ENCODE peak calls at places on chromosomes 1 and 21, in eight cellular contexts. X is psoas muscle, W is astrocyte of the cerebellum, K is HL-60, T is mucosa of descending colon, F is neuronal stem cell, S is lower lobe of right lung, L is GM12864. P is an unnamed sample.

GRCh38 chr1:155308493-155309422 is at the start of gene FDPS:
- DNase-seq in K (peak; percentile 100), F (peak; percentile 95), S (peak; percentile 99), W (peak; percentile 97), L (peak; percentile 98), T (peak; percentile 100), X (peak; percentile 99), P (peak; percentile 99)

GRCh38 chr1:183807549-183808168 is 2.7 kb downstream of the RGL1 start:
- DNase-seq in L (peak; percentile 50), W (peak; percentile 63), K (no peak), S (no peak), T (peak; percentile 49), X (no peak), F (no peak), P (peak; percentile 53)

GRCh38 chr1:156657161-156657970 is 15.4 kb downstream of the BCAN start:
- DNase-seq in K (peak; percentile 28), S (peak; percentile 81), T (peak; percentile 76), W (no peak), X (peak; percentile 89), L (no peak), F (no peak), P (peak; percentile 77)

GRCh38 chr1:182143825-182144661 is 82.5 kb upstream of the ZNF648 start:
- DNase-seq in W (peak; percentile 24), S (peak; percentile 81), F (peak; percentile 38), X (peak; percentile 92), L (no peak), T (peak; percentile 78), K (peak; percentile 85), P (no peak)

GRCh38 chr1:64171797-64172281 is 31.6 kb upstream of the UBE2U start:
- DNase-seq in S (no peak), F (no peak), W (no peak), X (no peak), L (peak; percentile 24), K (peak; percentile 87), T (no peak), P (peak; percentile 24)

GRCh38 chr1:201500670-201501120 is 6.2 kb downstream of the CSRP1 start:
- DNase-seq in F (no peak), K (no peak), X (no peak), W (no peak), S (no peak), T (no peak), L (no peak), P (no peak)

GRCh38 chr1:230424440-230425251 is 1.5 kb downstream of the PGBD5 start:
- DNase-seq in T (peak; percentile 41), K (peak; percentile 84), S (no peak), F (no peak), X (no peak), L (no peak), W (no peak), P (no peak)

GRCh38 chr1:232620356-232620841 is 9.5 kb downstream of the SIPA1L2 start:
- DNase-seq in K (peak; percentile 74), L (no peak), S (no peak), X (no peak), W (peak; percentile 51), T (no peak), F (no peak), P (no peak)

GRCh38 chr1:93907718-93908117 is 1.5 kb downstream of the GCLM start:
- DNase-seq in W (peak; percentile 62), K (no peak), L (no peak), S (no peak), X (no peak), F (no peak), T (no peak), P (no peak)

GRCh38 chr1:210633636-210634035 is 304.9 kb downstream of the HHAT start:
- DNase-seq in S (no peak), K (no peak), W (no peak), T (no peak), F (no peak), L (no peak), X (no peak), P (no peak)

GRCh38 chr1:40948741-40949528 is 30.6 kb upstream of the CTPS1 start:
- DNase-seq in T (no peak), F (peak; percentile 27), S (no peak), K (peak; percentile 75), W (no peak), L (no peak), X (no peak), P (peak; percentile 12)

GRCh38 chr1:31954607-31955283 is 16.6 kb upstream of the PTP4A2 start:
- DNase-seq in S (peak; percentile 89), F (no peak), X (peak; percentile 93), L (no peak), W (peak; percentile 89), T (peak; percentile 83), K (peak; percentile 89), P (peak; percentile 47)

GRCh38 chr1:27026621-27027574 is 14.2 kb upstream of the TENT5B start:
- DNase-seq in T (no peak), X (peak; percentile 53), K (no peak), W (peak; percentile 79), S (peak; percentile 79), L (no peak), F (no peak), P (no peak)

GRCh38 chr21:18411565-18411964 is 8.0 kb upstream of the TMPRSS15 start:
- DNase-seq in K (no peak), X (no peak), L (no peak), W (no peak), S (no peak), F (peak; percentile 2), T (no peak), P (no peak)

GRCh38 chr1:181033128-181033798 is 520 bp upstream of the MR1 start:
- DNase-seq in K (peak; percentile 73), W (no peak), L (no peak), F (no peak), T (no peak), X (no peak), S (peak; percentile 57), P (peak; percentile 64)

GRCh38 chr1:110493059-110493458 is 25.9 kb downstream of the KCNA10 start:
- DNase-seq in F (no peak), L (no peak), T (no peak), X (no peak), W (no peak), S (no peak), K (no peak), P (no peak)

GRCh38 chr1:156624814-156625435 is 5.7 kb downstream of the HAPLN2 start:
- DNase-seq in K (no peak), L (no peak), T (no peak), F (no peak), X (no peak), W (no peak), S (no peak), P (no peak)

GRCh38 chr1:175129182-175129581 is 61.5 kb downstream of the TNN start:
- DNase-seq in L (no peak), W (no peak), K (no peak), F (no peak), S (no peak), X (no peak), T (no peak), P (no peak)

GRCh38 chr1:52631759-52632331 is 1.1 kb upstream of the SHISAL2A start:
- DNase-seq in X (no peak), L (no peak), S (no peak), T (no peak), F (no peak), K (peak; percentile 17), W (no peak), P (no peak)

GRCh38 chr1:112902221-112902620 is 53.8 kb downstream of the SLC16A1 start:
- DNase-seq in F (no peak), W (no peak), T (no peak), L (no peak), X (no peak), K (no peak), S (no peak), P (no peak)

GRCh38 chr1:90616395-90616794 is 100.7 kb downstream of the BARHL2 start:
- DNase-seq in T (no peak), K (no peak), S (no peak), L (no peak), W (no peak), F (no peak), X (no peak), P (no peak)

GRCh38 chr21:39336457-39337008 is 12.4 kb downstream of the HMGN1 start:
- DNase-seq in X (no peak), L (no peak), W (no peak), K (no peak), T (no peak), F (no peak), S (no peak), P (no peak)

GRCh38 chr1:3695326-3696217 is 43.3 kb downstream of the TP73 start:
- DNase-seq in F (peak; percentile 49), S (peak; percentile 72), X (peak; percentile 75), L (no peak), K (peak; percentile 32), W (no peak), T (no peak), P (no peak)

GRCh38 chr1:167628754-167629515 is 1.1 kb upstream of the RCSD1 start:
- DNase-seq in K (no peak), T (no peak), L (no peak), X (no peak), W (no peak), S (no peak), F (no peak), P (no peak)
- H3K4me3 ChIP-seq in K (peak overlapping the region; percentile 19), T (no peak overlapping the region), L (peak overlapping the region; percentile 95), X (peak overlapping the region; percentile 87), W (no peak overlapping the region), S (peak overlapping the region; percentile 73), F (no peak overlapping the region), P (peak overlapping the region; percentile 95)

GRCh38 chr1:204186597-204186996 is 9.7 kb downstream of the KISS1 start:
- DNase-seq in T (no peak), X (no peak), F (no peak), K (no peak), W (no peak), L (no peak), S (no peak), P (no peak)

GRCh38 chr1:204190212-204191211 is 5.8 kb downstream of the KISS1 start:
- DNase-seq in T (peak; percentile 67), W (no peak), X (peak; percentile 57), F (no peak), S (no peak), L (no peak), K (peak; percentile 85), P (no peak)

GRCh38 chr1:204191481-204191880 is 4.8 kb downstream of the KISS1 start:
- DNase-seq in K (no peak), L (no peak), T (no peak), W (no peak), X (peak; percentile 66), F (no peak), S (no peak), P (no peak)

GRCh38 chr1:204192046-204192445 is 4.2 kb downstream of the KISS1 start:
- DNase-seq in X (no peak), L (no peak), F (no peak), W (no peak), T (no peak), S (no peak), K (no peak), P (no peak)

GRCh38 chr1:204188959-204189639 is 7.2 kb downstream of the KISS1 start:
- DNase-seq in L (no peak), S (no peak), T (no peak), X (no peak), K (no peak), W (no peak), F (no peak), P (no peak)
- H3K4me3 ChIP-seq in L (no peak overlapping the region), S (no peak overlapping the region), T (no peak overlapping the region), X (no peak overlapping the region), K (no peak overlapping the region), W (no peak overlapping the region), F (no peak overlapping the region), P (no peak overlapping the region)

GRCh38 chr1:28248273-28249012 is 10.9 kb upstream of the SESN2 start:
- DNase-seq in K (peak; percentile 86), X (peak; percentile 85), T (peak; percentile 78), L (peak; percentile 64), W (peak; percentile 57), S (peak; percentile 82), F (peak; percentile 79), P (peak; percentile 42)
- H3K4me3 ChIP-seq in K (no peak overlapping the region), X (peak overlapping the region; percentile 70), T (peak overlapping the region; percentile 4), L (no peak overlapping the region), W (peak overlapping the region; percentile 9), S (peak overlapping the region; percentile 15), F (no peak overlapping the region), P (no peak overlapping the region)

GRCh38 chr1:103527331-103527730 is 1.8 kb downstream of the RNPC3 start:
- DNase-seq in X (no peak), S (no peak), T (no peak), K (no peak), L (no peak), W (no peak), F (no peak), P (no peak)
- H3K4me3 ChIP-seq in X (peak overlapping the region; percentile 92), S (peak overlapping the region; percentile 82), T (no peak overlapping the region), K (no peak overlapping the region), L (no peak overlapping the region), W (no peak overlapping the region), F (no peak overlapping the region), P (peak overlapping the region; percentile 96)

P was measured in GM06990.